ENCODE peak calls at places on chromosomes 13 and 19, in nine cellular contexts. One of them, this sample, is unnamed.
A peak's percentile ranks its signal among the peaks of the same experiment; 100 is the strongest.

GRCh38 chr13:73708393-73708985 is 425.7 kb downstream of the KLF12 start:
- DNase-seq in body of pancreas: peak; percentile 61
- DNase-seq in GM12864: no peak
- DNase-seq in AG04449: no peak
- DNase-seq in cardiac muscle cell: peak; percentile 84
- DNase-seq in uterus: peak; percentile 23
- DNase-seq in heart left ventricle: no peak
- DNase-seq in tibial nerve: peak; percentile 68
- DNase-seq in cardiac fibroblast: peak; percentile 84
- DNase-seq in this sample: peak; percentile 82

GRCh38 chr19:38656171-38656981 is 8.9 kb downstream of the ACTN4 start:
- DNase-seq in cardiac fibroblast: peak; percentile 92
- DNase-seq in heart left ventricle: no peak
- DNase-seq in cardiac muscle cell: peak; percentile 91
- DNase-seq in body of pancreas: no peak
- DNase-seq in tibial nerve: peak; percentile 72
- DNase-seq in AG04449: no peak
- DNase-seq in GM12864: no peak
- DNase-seq in uterus: no peak
- DNase-seq in this sample: peak; percentile 83

GRCh38 chr13:91216928-91217700 is 130.4 kb upstream of the MIR17HG start:
- DNase-seq in cardiac fibroblast: no peak
- DNase-seq in GM12864: no peak
- DNase-seq in uterus: no peak
- DNase-seq in AG04449: no peak
- DNase-seq in body of pancreas: no peak
- DNase-seq in tibial nerve: no peak
- DNase-seq in heart left ventricle: no peak
- DNase-seq in cardiac muscle cell: no peak
- DNase-seq in this sample: no peak

GRCh38 chr13:52158629-52159158 is 703 bp downstream of the NEK3 start:
- DNase-seq in uterus: peak; percentile 33
- DNase-seq in heart left ventricle: no peak
- DNase-seq in tibial nerve: peak; percentile 29
- DNase-seq in AG04449: no peak
- DNase-seq in GM12864: no peak
- DNase-seq in body of pancreas: peak; percentile 29
- DNase-seq in cardiac muscle cell: peak; percentile 51
- DNase-seq in cardiac fibroblast: peak; percentile 58
- DNase-seq in this sample: peak; percentile 62

GRCh38 chr13:41648314-41648935 is 191.1 kb downstream of the RGCC start:
- DNase-seq in cardiac fibroblast: peak; percentile 87
- DNase-seq in cardiac muscle cell: peak; percentile 62
- DNase-seq in body of pancreas: no peak
- DNase-seq in AG04449: no peak
- DNase-seq in GM12864: no peak
- DNase-seq in heart left ventricle: no peak
- DNase-seq in tibial nerve: no peak
- DNase-seq in uterus: no peak
- DNase-seq in this sample: peak; percentile 19

GRCh38 chr19:52188822-52189744 is 769 bp upstream of the PPP2R1A start:
- DNase-seq in cardiac muscle cell: no peak
- DNase-seq in heart left ventricle: peak; percentile 99
- DNase-seq in GM12864: no peak
- DNase-seq in AG04449: no peak
- DNase-seq in tibial nerve: peak; percentile 47
- DNase-seq in body of pancreas: no peak
- DNase-seq in uterus: no peak
- DNase-seq in cardiac fibroblast: no peak
- DNase-seq in this sample: no peak

GRCh38 chr13:109394311-109394988 is 391.9 kb downstream of the IRS2 start:
- DNase-seq in cardiac fibroblast: peak; percentile 46
- DNase-seq in GM12864: no peak
- DNase-seq in body of pancreas: no peak
- DNase-seq in uterus: no peak
- DNase-seq in cardiac muscle cell: no peak
- DNase-seq in AG04449: no peak
- DNase-seq in tibial nerve: no peak
- DNase-seq in heart left ventricle: no peak
- DNase-seq in this sample: no peak

GRCh38 chr19:42121666-42122069 is 10.6 kb downstream of the POU2F2 start:
- DNase-seq in cardiac muscle cell: peak; percentile 78
- DNase-seq in GM12864: no peak
- DNase-seq in body of pancreas: no peak
- DNase-seq in uterus: peak; percentile 20
- DNase-seq in cardiac fibroblast: peak; percentile 93
- DNase-seq in heart left ventricle: peak; percentile 78
- DNase-seq in tibial nerve: peak; percentile 33
- DNase-seq in AG04449: no peak
- DNase-seq in this sample: peak; percentile 72

GRCh38 chr19:46328079-46328478 is 18.8 kb upstream of the PPP5C start:
- DNase-seq in GM12864: no peak
- DNase-seq in body of pancreas: no peak
- DNase-seq in tibial nerve: no peak
- DNase-seq in cardiac fibroblast: no peak
- DNase-seq in cardiac muscle cell: no peak
- DNase-seq in AG04449: no peak
- DNase-seq in uterus: no peak
- DNase-seq in heart left ventricle: no peak
- DNase-seq in this sample: no peak

GRCh38 chr19:4911786-4912672 is 2.7 kb downstream of the UHRF1 start:
- DNase-seq in AG04449: peak; percentile 100
- DNase-seq in GM12864: peak; percentile 37
- DNase-seq in cardiac fibroblast: peak; percentile 100
- DNase-seq in cardiac muscle cell: peak; percentile 99
- DNase-seq in body of pancreas: peak; percentile 56
- DNase-seq in uterus: peak; percentile 65
- DNase-seq in heart left ventricle: no peak
- DNase-seq in tibial nerve: peak; percentile 71
- DNase-seq in this sample: peak; percentile 100

GRCh38 chr19:8259142-8259921 is 48.8 kb downstream of the CD320 start:
- DNase-seq in AG04449: no peak
- DNase-seq in uterus: no peak
- DNase-seq in cardiac fibroblast: no peak
- DNase-seq in tibial nerve: no peak
- DNase-seq in heart left ventricle: no peak
- DNase-seq in GM12864: no peak
- DNase-seq in body of pancreas: peak; percentile 2
- DNase-seq in cardiac muscle cell: no peak
- DNase-seq in this sample: no peak

GRCh38 chr13:42538996-42539395 is 35.0 kb upstream of the TNFSF11 start:
- DNase-seq in heart left ventricle: no peak
- DNase-seq in GM12864: no peak
- DNase-seq in AG04449: no peak
- DNase-seq in cardiac muscle cell: no peak
- DNase-seq in tibial nerve: no peak
- DNase-seq in uterus: no peak
- DNase-seq in body of pancreas: no peak
- DNase-seq in cardiac fibroblast: no peak
- DNase-seq in this sample: no peak

GRCh38 chr19:49870309-49870901 is 3.0 kb upstream of the PNKP start:
- DNase-seq in uterus: peak; percentile 49
- DNase-seq in heart left ventricle: peak; percentile 65
- DNase-seq in tibial nerve: no peak
- DNase-seq in body of pancreas: no peak
- DNase-seq in cardiac fibroblast: no peak
- DNase-seq in GM12864: no peak
- DNase-seq in AG04449: no peak
- DNase-seq in cardiac muscle cell: no peak
- DNase-seq in this sample: no peak

GRCh38 chr19:5951338-5951861 is 26.5 kb downstream of the RANBP3 start:
- DNase-seq in GM12864: no peak
- DNase-seq in heart left ventricle: no peak
- DNase-seq in body of pancreas: no peak
- DNase-seq in tibial nerve: no peak
- DNase-seq in uterus: no peak
- DNase-seq in cardiac muscle cell: no peak
- DNase-seq in AG04449: no peak
- DNase-seq in cardiac fibroblast: no peak
- DNase-seq in this sample: no peak

DNA sequence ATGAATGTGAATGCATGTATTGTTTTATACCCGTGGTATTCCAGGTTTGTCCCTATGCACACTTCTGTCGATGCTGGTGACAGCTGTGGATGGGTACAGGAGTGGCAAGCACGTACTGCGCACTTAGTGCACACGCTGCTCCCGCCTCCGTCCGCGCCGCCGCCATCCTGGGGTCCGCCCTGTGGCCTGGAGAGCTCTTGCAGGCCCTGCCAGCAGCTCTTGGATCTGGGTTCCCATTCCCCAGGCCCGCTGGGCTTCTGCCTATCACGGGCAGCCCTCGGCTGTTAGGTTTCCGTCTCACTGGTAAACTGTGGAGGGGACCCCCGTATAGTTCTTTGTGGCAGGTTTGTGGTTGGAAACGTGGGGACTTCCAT is 4.0 kb downstream of the GNA11 start:
- DNase-seq in body of pancreas: peak; percentile 27
- DNase-seq in uterus: no peak
- DNase-seq in cardiac fibroblast: peak; percentile 59
- DNase-seq in AG04449: no peak
- DNase-seq in tibial nerve: no peak
- DNase-seq in heart left ventricle: no peak
- DNase-seq in GM12864: no peak
- DNase-seq in cardiac muscle cell: no peak
- DNase-seq in this sample: peak; percentile 51
- TF ChIP-seq CTCF in body of pancreas: no peak
- TF ChIP-seq CTCF in uterus: no peak
- TF ChIP-seq CTCF in cardiac fibroblast: peak; percentile 23
- TF ChIP-seq CTCF in AG04449: no peak
- TF ChIP-seq CTCF in tibial nerve: peak; percentile 18
- TF ChIP-seq CTCF in heart left ventricle: no peak
- TF ChIP-seq CTCF in GM12864: no peak
- TF ChIP-seq CTCF in cardiac muscle cell: no peak
- TF ChIP-seq CTCF in this sample: peak; percentile 40

DNA sequence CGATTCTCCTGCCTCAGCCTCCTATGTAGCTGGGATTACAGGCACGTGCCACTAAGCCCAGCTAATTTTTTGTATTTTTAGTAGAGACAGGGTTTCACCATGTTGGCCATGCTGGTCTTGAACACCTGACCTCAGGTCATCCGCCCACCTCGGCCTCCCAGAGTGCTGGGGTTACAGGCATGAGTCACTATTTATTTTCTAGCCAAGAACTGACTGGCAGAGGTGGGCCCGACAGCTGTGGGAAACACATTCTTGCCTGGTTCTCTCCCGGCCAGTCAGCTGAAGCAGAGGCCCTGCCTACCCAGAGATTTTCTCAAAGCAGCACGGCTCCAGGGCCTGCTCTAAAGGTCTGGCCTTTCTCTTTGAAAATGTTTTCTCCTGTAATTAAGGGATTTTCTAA is 108.0 kb downstream of the KCTD15 start:
- DNase-seq in body of pancreas: peak; percentile 85
- DNase-seq in AG04449: no peak
- DNase-seq in cardiac muscle cell: peak; percentile 52
- DNase-seq in uterus: no peak
- DNase-seq in GM12864: no peak
- DNase-seq in heart left ventricle: no peak
- DNase-seq in tibial nerve: no peak
- DNase-seq in cardiac fibroblast: peak; percentile 34
- DNase-seq in this sample: no peak
- H3K4me3 ChIP-seq in body of pancreas: no peak overlapping the region
- H3K4me3 ChIP-seq in AG04449: no peak overlapping the region
- H3K4me3 ChIP-seq in cardiac muscle cell: no peak overlapping the region
- H3K4me3 ChIP-seq in uterus: no peak overlapping the region
- H3K4me3 ChIP-seq in GM12864: no peak overlapping the region
- H3K4me3 ChIP-seq in heart left ventricle: no peak overlapping the region
- H3K4me3 ChIP-seq in tibial nerve: no peak overlapping the region
- H3K4me3 ChIP-seq in cardiac fibroblast: no peak overlapping the region
- H3K4me3 ChIP-seq in this sample: no peak overlapping the region

DNA sequence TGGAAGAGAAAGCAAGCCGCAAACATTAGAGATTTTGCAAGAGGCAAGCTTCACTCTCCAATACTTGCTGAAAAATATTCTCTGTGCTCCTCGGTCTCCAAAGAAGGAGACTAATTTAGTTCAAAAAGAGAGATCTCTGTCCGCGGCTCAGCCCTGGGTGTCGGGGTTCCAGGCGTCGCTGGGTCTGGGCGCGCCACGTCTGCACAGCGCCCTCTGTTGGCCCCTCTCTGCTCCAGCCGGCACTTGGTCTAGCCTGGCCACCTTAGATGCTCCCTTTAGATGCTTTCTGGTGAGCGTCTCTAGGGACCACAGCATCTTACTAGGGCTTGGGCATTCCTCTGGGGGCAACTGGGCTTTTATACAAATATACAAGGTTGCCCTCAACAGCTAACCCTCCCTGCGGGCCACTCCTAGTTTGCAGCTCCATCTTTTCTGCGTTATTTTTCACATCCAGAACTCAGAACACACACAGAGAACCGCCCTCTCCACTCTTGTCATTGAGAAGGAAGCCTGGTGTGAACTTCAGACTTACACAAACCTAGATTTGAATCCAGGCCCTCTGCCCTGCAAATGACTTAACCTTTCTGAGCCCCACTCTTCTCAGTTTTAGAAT is 78.3 kb downstream of the CYSLTR2 start:
- DNase-seq in cardiac fibroblast: no peak
- DNase-seq in uterus: no peak
- DNase-seq in tibial nerve: peak; percentile 29
- DNase-seq in body of pancreas: peak; percentile 69
- DNase-seq in cardiac muscle cell: peak; percentile 52
- DNase-seq in heart left ventricle: peak; percentile 74
- DNase-seq in GM12864: peak; percentile 18
- DNase-seq in AG04449: no peak
- DNase-seq in this sample: no peak
- TF ChIP-seq CTCF in cardiac fibroblast: peak; percentile 46
- TF ChIP-seq CTCF in uterus: peak; percentile 39
- TF ChIP-seq CTCF in tibial nerve: peak; percentile 62
- TF ChIP-seq CTCF in body of pancreas: peak; percentile 58
- TF ChIP-seq CTCF in cardiac muscle cell: peak; percentile 70
- TF ChIP-seq CTCF in heart left ventricle: peak; percentile 58
- TF ChIP-seq CTCF in GM12864: peak; percentile 84
- TF ChIP-seq CTCF in AG04449: peak; percentile 56
- TF ChIP-seq CTCF in this sample: peak; percentile 33

GRCh38 chr19:20660473-20660872 is 898 bp downstream of the ZNF626 start:
- DNase-seq in body of pancreas: no peak
- DNase-seq in heart left ventricle: no peak
- DNase-seq in cardiac muscle cell: peak; percentile 1
- DNase-seq in cardiac fibroblast: no peak
- DNase-seq in AG04449: no peak
- DNase-seq in uterus: no peak
- DNase-seq in tibial nerve: no peak
- DNase-seq in GM12864: no peak
- DNase-seq in this sample: no peak

GRCh38 chr19:20667281-20667680 is 5.9 kb upstream of the ZNF626 start:
- DNase-seq in GM12864: no peak
- DNase-seq in body of pancreas: no peak
- DNase-seq in uterus: no peak
- DNase-seq in cardiac muscle cell: no peak
- DNase-seq in cardiac fibroblast: no peak
- DNase-seq in tibial nerve: no peak
- DNase-seq in AG04449: no peak
- DNase-seq in heart left ventricle: no peak
- DNase-seq in this sample: no peak

GRCh38 chr19:20662421-20663105 is 1.2 kb upstream of the ZNF626 start:
- DNase-seq in uterus: no peak
- DNase-seq in body of pancreas: no peak
- DNase-seq in heart left ventricle: no peak
- DNase-seq in cardiac muscle cell: no peak
- DNase-seq in GM12864: no peak
- DNase-seq in tibial nerve: no peak
- DNase-seq in cardiac fibroblast: no peak
- DNase-seq in AG04449: no peak
- DNase-seq in this sample: no peak

GRCh38 chr19:20661150-20661819 is at the start of gene ZNF626:
- DNase-seq in uterus: peak; percentile 98
- DNase-seq in cardiac muscle cell: peak; percentile 99
- DNase-seq in AG04449: peak; percentile 82
- DNase-seq in tibial nerve: peak; percentile 100
- DNase-seq in cardiac fibroblast: peak; percentile 99
- DNase-seq in heart left ventricle: peak; percentile 95
- DNase-seq in GM12864: peak; percentile 83
- DNase-seq in body of pancreas: peak; percentile 98
- DNase-seq in this sample: peak; percentile 97

GRCh38 chr19:20664917-20665781 is 3.8 kb upstream of the ZNF626 start:
- DNase-seq in body of pancreas: peak; percentile 52
- DNase-seq in uterus: no peak
- DNase-seq in tibial nerve: no peak
- DNase-seq in AG04449: no peak
- DNase-seq in cardiac muscle cell: peak; percentile 57
- DNase-seq in GM12864: no peak
- DNase-seq in heart left ventricle: no peak
- DNase-seq in cardiac fibroblast: peak; percentile 34
- DNase-seq in this sample: peak; percentile 10
- H3K4me3 ChIP-seq in body of pancreas: no peak overlapping the region
- H3K4me3 ChIP-seq in uterus: no peak overlapping the region
- H3K4me3 ChIP-seq in tibial nerve: no peak overlapping the region
- H3K4me3 ChIP-seq in AG04449: no peak overlapping the region
- H3K4me3 ChIP-seq in cardiac muscle cell: no peak overlapping the region
- H3K4me3 ChIP-seq in GM12864: no peak overlapping the region
- H3K4me3 ChIP-seq in heart left ventricle: peak overlapping the region; percentile 5
- H3K4me3 ChIP-seq in cardiac fibroblast: no peak overlapping the region
- H3K4me3 ChIP-seq in this sample: no peak overlapping the region

This sample was measured in fibroblast of the aortic adventitia.